ENCODE peak calls at places on chromosomes 11 and 22, in four cellular contexts. X is K562, D is GM12878, M is A549. E is an unnamed sample.

GRCh38 chr11:88411265-88411664 is 73.7 kb upstream of the CTSC start:
- DNase-seq in X (no peak), M (no peak), D (no peak), E (no peak)

GRCh38 chr11:79236541-79236971 is 204.3 kb downstream of the TENM4 start:
- DNase-seq in D (no peak), X (no peak), M (no peak), E (no peak)

GRCh38 chr11:32225491-32226285 is 134.8 kb downstream of the RCN1 start:
- DNase-seq in M (no peak), X (no peak), D (no peak), E (no peak)

GRCh38 chr22:30225220-30225922 is 21.2 kb downstream of the LIF start:
- DNase-seq in M (no peak), X (no peak), D (no peak), E (no peak)

GRCh38 chr11:72224587-72225410 is at the start of gene INPPL1:
- DNase-seq in D (no peak), X (peak), M (no peak), E (no peak)

GRCh38 chr11:134725939-134726639 is 314.0 kb upstream of the B3GAT1 start:
- DNase-seq in X (peak), D (no peak), M (peak), E (peak)

GRCh38 chr11:92714111-92714510 is 255.3 kb upstream of the MTNR1B start:
- DNase-seq in X (no peak), M (no peak), D (no peak), E (no peak)

GRCh38 chr22:35310556-35311550 is 11.2 kb downstream of the TOM1 start:
- DNase-seq in X (no peak), D (no peak), M (no peak), E (peak)

GRCh38 chr11:29801561-29801960 is 215.3 kb downstream of the KCNA4 start:
- DNase-seq in M (no peak), X (no peak), D (no peak), E (no peak)

GRCh38 chr11:10455637-10456487 is 798 bp downstream of the AMPD3 start:
- DNase-seq in D (peak), M (peak), X (peak), E (peak)

GRCh38 chr11:14300661-14301304 is 58.2 kb downstream of the RRAS2 start:
- DNase-seq in M (peak), X (peak), D (no peak), E (peak)

GRCh38 chr22:26553056-26553752 is 36.7 kb downstream of the TPST2 start:
- DNase-seq in X (no peak), M (peak), D (no peak), E (no peak)

GRCh38 chr22:38397189-38398097 is 57.6 kb downstream of the KCNJ4 start:
- DNase-seq in X (no peak), M (peak), D (no peak), E (no peak)

GRCh38 chr11:115522302-115522701 is 18.1 kb upstream of the CADM1 start:
- DNase-seq in M (no peak), X (no peak), D (peak), E (no peak)
- TF ChIP-seq MYC in M (no peak), X (no peak), D (no peak), E (no peak)

DNA sequence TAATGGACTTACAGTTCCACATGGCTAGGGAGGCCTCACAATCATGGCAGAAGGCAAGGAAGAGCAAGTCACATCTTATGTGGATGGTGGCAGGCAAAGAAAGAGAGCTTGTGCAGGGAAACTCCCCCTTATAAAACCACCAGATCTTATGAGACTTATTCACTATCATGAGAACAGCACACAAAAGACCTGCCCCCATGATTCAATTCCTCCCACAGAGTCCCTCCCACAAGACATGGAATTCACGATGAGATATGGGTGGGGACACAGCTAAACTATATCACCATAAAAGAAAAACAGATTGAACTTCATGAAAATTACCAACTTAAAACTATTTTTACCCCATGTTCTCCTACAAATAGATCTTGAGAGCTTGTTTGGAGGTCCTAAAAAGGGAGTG is 19.6 kb downstream of the ENTHD1 start:
- DNase-seq in D (no peak), X (no peak), M (no peak), E (no peak)
- TF ChIP-seq MYC in D (no peak), X (no peak), M (no peak), E (no peak)

DNA sequence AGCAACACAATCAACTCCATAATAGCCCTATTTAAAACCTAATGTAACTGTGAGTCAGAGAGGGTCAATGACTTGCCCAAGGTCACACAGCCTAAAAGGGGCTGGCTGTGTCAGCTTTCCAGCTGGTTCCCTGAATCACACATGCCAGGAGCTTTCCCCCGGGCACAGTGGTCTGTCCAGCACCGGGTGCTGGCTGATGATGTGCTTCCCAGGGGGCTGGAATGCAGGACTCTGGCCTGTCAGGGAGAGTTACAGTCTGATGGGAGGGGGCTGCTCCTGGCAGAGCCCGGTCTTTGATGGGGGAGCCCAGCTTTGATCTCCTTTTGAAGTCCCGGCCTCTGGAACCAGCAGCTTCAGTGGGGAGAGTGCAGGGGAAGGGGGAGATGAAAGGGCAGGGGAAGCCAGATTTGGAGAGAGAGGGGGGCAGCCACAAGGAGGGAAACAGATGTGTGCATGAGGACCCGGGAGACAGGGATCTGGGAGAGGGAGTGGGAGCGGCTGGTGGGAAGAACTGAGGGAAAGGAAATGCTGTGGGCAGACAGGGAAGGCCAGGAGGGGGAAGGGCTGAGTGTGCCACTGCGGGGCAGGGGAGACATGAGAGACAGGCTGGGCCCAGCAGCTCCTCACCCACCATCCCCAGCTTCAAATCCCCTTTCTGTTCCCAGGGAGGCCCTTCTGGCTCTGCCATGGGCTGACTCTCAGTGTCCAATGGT is 102.6 kb downstream of the NECTIN1 start:
- DNase-seq in M (no peak), X (no peak), D (no peak), E (peak)
- TF ChIP-seq MYC in M (no peak), X (no peak), D (no peak), E (no peak)

DNA sequence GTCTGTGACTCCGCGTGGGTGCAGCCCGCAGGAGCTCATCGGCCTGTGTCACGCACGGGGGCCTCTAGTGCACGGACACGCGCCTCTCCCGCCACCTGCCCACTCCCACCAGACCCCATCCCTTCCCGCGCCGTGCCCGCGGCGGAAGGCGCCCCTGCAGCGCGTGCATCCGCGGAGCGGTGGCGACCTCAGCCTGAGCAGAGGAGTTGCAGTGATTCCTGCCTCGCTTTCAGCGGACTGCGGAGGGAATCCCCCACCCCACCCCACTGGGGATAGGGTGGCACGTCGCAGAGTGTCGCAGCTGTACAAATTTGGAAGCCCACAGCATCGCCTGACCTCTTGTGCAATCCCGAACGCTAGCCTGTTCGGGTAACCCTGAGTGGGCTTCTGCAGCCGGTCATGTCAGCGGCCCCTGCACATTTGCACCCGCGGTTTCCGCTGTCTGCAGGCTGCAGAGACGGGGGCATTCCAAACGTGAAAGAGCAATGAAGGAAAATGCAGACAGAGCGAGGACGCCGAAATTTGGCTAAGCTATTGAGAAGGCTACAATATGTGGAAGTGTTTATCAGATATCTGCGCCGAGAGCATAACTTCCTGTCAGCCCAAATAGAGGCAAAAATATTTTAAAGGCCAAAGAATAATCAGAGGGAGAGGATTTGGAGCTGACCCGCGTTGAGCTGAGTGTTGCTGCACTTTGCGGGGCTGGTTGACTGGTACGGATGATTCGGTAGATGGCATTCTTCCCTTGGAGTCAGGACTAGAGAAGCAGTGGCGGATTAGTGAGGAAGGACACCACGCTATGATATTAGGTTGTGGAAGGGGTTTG is 619 bp upstream of the ARHGAP20 start:
- DNase-seq in M (no peak), X (no peak), D (no peak), E (no peak)
- TF ChIP-seq MYC in M (no peak), X (no peak), D (no peak), E (no peak)

DNA sequence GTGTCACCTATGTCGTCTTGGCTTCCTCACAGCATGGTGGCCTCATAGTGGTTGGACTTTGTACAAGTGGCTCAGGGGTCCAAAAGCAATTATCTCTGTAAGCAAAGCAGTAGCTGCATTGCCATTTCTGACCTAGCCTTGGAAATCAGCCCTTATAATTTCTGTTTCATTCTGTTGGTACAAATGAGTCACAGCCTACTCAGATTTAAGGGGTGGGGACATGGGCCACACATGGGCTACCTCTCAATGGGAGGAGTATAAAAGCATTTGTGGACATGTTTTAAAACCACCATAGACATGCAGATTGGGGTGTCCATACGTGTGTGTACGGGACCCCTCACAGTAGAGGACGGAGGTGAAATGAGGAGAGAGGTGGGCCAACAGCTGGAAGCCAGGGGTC is 41.6 kb downstream of the CHRDL2 start:
- DNase-seq in X (no peak), M (no peak), D (no peak), E (peak)
- TF ChIP-seq MYC in X (no peak), M (no peak), D (no peak), E (no peak)

GRCh38 chr22:45166935-45167334 is 3.2 kb downstream of the NUP50 start:
- DNase-seq in X (no peak), D (no peak), M (no peak), E (no peak)
- TF ChIP-seq MYC in X (no peak), D (no peak), M (no peak), E (no peak)

DNA sequence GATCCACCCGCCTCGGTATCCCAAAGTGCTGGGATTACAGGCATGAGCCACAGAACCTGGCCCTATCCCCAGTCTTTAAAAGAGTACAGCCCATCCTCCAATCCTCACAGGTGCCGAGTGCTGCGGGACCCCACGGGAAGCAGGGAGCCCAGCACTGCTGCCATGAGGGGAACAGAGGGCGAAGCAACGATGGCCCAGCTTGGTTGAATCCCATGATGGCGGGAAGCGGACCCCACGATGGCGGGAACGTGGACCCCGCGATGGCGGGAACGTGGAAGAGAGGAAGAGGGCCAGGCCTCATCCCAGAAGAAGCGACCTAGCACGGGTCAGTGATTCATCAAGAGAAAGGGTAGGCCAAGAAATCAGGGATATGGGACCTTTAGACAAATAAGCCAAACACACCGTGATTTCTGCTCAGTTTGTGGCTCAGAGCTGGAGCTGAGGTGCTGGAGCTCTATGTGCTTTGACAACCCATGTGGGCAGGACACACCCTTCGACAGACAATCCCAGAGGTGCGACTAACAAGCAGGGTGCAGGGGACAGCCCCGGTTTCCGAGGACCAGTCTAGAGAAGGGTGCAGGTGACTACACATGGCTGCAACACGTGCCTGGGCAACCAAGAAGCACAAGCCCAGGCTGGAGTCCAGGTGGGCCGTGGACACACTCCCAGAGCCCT is 30.9 kb downstream of the BRD1 start:
- DNase-seq in M (no peak), D (no peak), X (no peak), E (no peak)
- TF ChIP-seq MYC in M (no peak), D (no peak), X (no peak), E (no peak)

GRCh38 chr22:42297778-42298177 is 27.3 kb upstream of the TCF20 start:
- DNase-seq in M (no peak), D (no peak), X (no peak), E (peak)
- TF ChIP-seq MYC in M (no peak), D (no peak), X (no peak), E (no peak)

E was measured in HepG2.